ENCODE peak calls at places on chromosome 1, in seven cellular contexts. B, H, L, E, M, T and S are unnamed samples.

GRCh38 chr1:185595835-185596667 is 138.1 kb upstream of the HMCN1 start:
- DNase-seq in B (no peak), H (peak), L (peak), E (peak), M (no peak), T (peak), S (peak)

GRCh38 chr1:204280099-204280498 is 66.3 kb upstream of the GOLT1A start:
- DNase-seq in B (no peak), H (no peak), L (no peak), E (no peak), M (no peak), T (no peak), S (no peak)

GRCh38 chr1:48817505-48818114 is 40.9 kb upstream of the BEND5 start:
- DNase-seq in B (peak), H (peak), L (peak), E (no peak), M (no peak), T (peak), S (no peak)

GRCh38 chr1:185960377-185961151 is 226.4 kb downstream of the HMCN1 start:
- DNase-seq in B (no peak), H (no peak), L (peak), E (no peak), M (no peak), T (no peak), S (no peak)

GRCh38 chr1:153919879-153920852 is 2.6 kb downstream of the GATAD2B start:
- DNase-seq in B (peak), H (peak), L (peak), E (peak), M (no peak), T (peak), S (no peak)

GRCh38 chr1:210132582-210132981 is 100.0 kb upstream of the SERTAD4 start:
- DNase-seq in B (no peak), H (no peak), L (peak), E (peak), M (peak), T (peak), S (no peak)

GRCh38 chr1:155015527-155016230 is 13.1 kb downstream of the ZBTB7B start:
- DNase-seq in B (no peak), H (no peak), L (no peak), E (no peak), M (no peak), T (no peak), S (no peak)

GRCh38 chr1:215617979-215618378 is 50.9 kb downstream of the KCTD3 start:
- DNase-seq in B (no peak), H (no peak), L (no peak), E (no peak), M (no peak), T (no peak), S (no peak)

GRCh38 chr1:217521317-217521716 is 109.6 kb downstream of the GPATCH2 start:
- DNase-seq in B (no peak), H (no peak), L (no peak), E (no peak), M (no peak), T (no peak), S (no peak)